ENCODE peak calls at places on chromosomes 2 and 18, in four cellular contexts. N is mammary epithelial cell, L is pancreas, Q is IMR-90. B is an unnamed sample. For H3K4me1, the result is how much of the 10 kb centered on the place peaks cover.

GRCh38 chr2:126895336-126895735 is 3.4 kb upstream of the TEX51 start:
- DNase-seq in L (no peak), Q (no peak), N (no peak), B (no peak)

GRCh38 chr18:23038712-23039111 is 96.6 kb upstream of the CABLES1 start:
- DNase-seq in L (no peak), Q (peak), N (peak), B (no peak)

GRCh38 chr2:20122864-20123263 is 71.4 kb upstream of the LAPTM4A start:
- DNase-seq in L (no peak), Q (no peak), N (no peak), B (peak)

GRCh38 chr2:156748238-156748637 is 312.1 kb downstream of the GPD2 start:
- DNase-seq in N (no peak), Q (no peak), L (no peak), B (no peak)

GRCh38 chr2:216519154-216519762 is 20.6 kb downstream of the RPL37A start:
- DNase-seq in Q (peak), N (peak), L (peak), B (no peak)

GRCh38 chr18:78773303-78773755 is 206.3 kb upstream of the SALL3 start:
- DNase-seq in N (no peak), Q (no peak), L (no peak), B (no peak)

GRCh38 chr18:78021196-78021595 is 771.5 kb downstream of the GALR1 start:
- DNase-seq in Q (no peak), N (no peak), L (no peak), B (no peak)

GRCh38 chr2:38178142-38178541 is 102.2 kb upstream of the CYP1B1 start:
- DNase-seq in N (peak), L (no peak), Q (no peak), B (no peak)

GRCh38 chr2:35714883-35715282 is 640.7 kb upstream of the CRIM1 start:
- DNase-seq in N (no peak), Q (no peak), L (no peak), B (no peak)

GRCh38 chr2:190050001-190050400 is 12.5 kb downstream of the MSTN start:
- DNase-seq in N (no peak), Q (peak), L (no peak), B (no peak)

GRCh38 chr18:59959079-59959478 is 59.3 kb downstream of the PMAIP1 start:
- DNase-seq in N (no peak), L (no peak), Q (peak), B (peak)

GRCh38 chr2:176172007-176172747 is 15.1 kb downstream of the HOXD3 start:
- DNase-seq in L (no peak), N (no peak), Q (no peak), B (no peak)

GRCh38 chr2:6184532-6185302 is 492.5 kb downstream of the SOX11 start:
- DNase-seq in L (no peak), N (no peak), Q (peak), B (no peak)

GRCh38 chr2:100924122-100924519 is 78.0 kb upstream of the RPL31 start:
- DNase-seq in Q (no peak), N (no peak), L (no peak), B (no peak)
- H3K27ac ChIP-seq in Q (peak), N (no peak), L (peak), B (no peak)

GRCh38 chr2:65186872-65187851 is 40.5 kb upstream of the ACTR2 start:
- DNase-seq in Q (peak), N (peak), L (peak), B (peak)
- TF ChIP-seq CTCF in Q (peak), N (peak), L (peak), B (peak)

GRCh38 chr2:221448857-221449390 is 123.2 kb downstream of the EPHA4 start:
- DNase-seq in Q (no peak), N (no peak), L (no peak), B (no peak)

GRCh38 chr2:221449406-221449805 is 122.7 kb downstream of the EPHA4 start:
- DNase-seq in L (no peak), Q (no peak), N (no peak), B (no peak)

GRCh38 chr2:221450280-221450679 is 121.8 kb downstream of the EPHA4 start:
- DNase-seq in Q (no peak), N (no peak), L (no peak), B (no peak)

GRCh38 chr2:221447310-221447709 is 124.8 kb downstream of the EPHA4 start:
- DNase-seq in Q (peak), N (peak), L (no peak), B (peak)

GRCh38 chr2:221448086-221448856 is 123.8 kb downstream of the EPHA4 start:
- DNase-seq in Q (no peak), N (no peak), L (no peak), B (no peak)
- H3K4me1 ChIP-seq in Q (under half), N (under half), L (under half), B (under half)

GRCh38 chr2:231660860-231661259 is 47.5 kb upstream of the PTMA start:
- DNase-seq in N (no peak), L (peak), Q (no peak), B (no peak)
- H3K27ac ChIP-seq in N (no peak), L (peak), Q (no peak), B (no peak)

GRCh38 chr2:117618607-117619006 is 195.9 kb upstream of the DDX18 start:
- DNase-seq in L (no peak), N (no peak), Q (no peak), B (no peak)
- TF ChIP-seq CTCF in L (no peak), N (no peak), Q (no peak), B (no peak)

GRCh38 chr2:227657204-227657845 is 9.3 kb upstream of the SCYGR5 start:
- DNase-seq in L (no peak), N (no peak), Q (peak), B (no peak)
- H3K4me1 ChIP-seq in L (under half), N (under half), Q (under half), B (under half)

GRCh38 chr2:11495844-11496271 is 29.9 kb upstream of the E2F6 start:
- DNase-seq in L (no peak), Q (no peak), N (no peak), B (no peak)
- H3K27ac ChIP-seq in L (no peak), Q (no peak), N (no peak), B (no peak)

GRCh38 chr18:832085-832681 is 20.1 kb upstream of the YES1 start:
- DNase-seq in Q (no peak), N (no peak), L (no peak), B (no peak)
- TF ChIP-seq CTCF in Q (no peak), N (no peak), L (no peak), B (peak)

GRCh38 chr2:120913972-120914838 is 178.5 kb downstream of the GLI2 start:
- DNase-seq in Q (no peak), N (no peak), L (no peak), B (no peak)

GRCh38 chr2:120914839-120915521 is 179.3 kb downstream of the GLI2 start:
- DNase-seq in Q (peak), N (peak), L (peak), B (peak)

GRCh38 chr2:120910069-120910468 is 174.4 kb downstream of the GLI2 start:
- DNase-seq in Q (no peak), N (no peak), L (no peak), B (no peak)

GRCh38 chr2:120910956-120911951 is 175.6 kb downstream of the GLI2 start:
- DNase-seq in Q (peak), N (no peak), L (no peak), B (no peak)

DNA sequence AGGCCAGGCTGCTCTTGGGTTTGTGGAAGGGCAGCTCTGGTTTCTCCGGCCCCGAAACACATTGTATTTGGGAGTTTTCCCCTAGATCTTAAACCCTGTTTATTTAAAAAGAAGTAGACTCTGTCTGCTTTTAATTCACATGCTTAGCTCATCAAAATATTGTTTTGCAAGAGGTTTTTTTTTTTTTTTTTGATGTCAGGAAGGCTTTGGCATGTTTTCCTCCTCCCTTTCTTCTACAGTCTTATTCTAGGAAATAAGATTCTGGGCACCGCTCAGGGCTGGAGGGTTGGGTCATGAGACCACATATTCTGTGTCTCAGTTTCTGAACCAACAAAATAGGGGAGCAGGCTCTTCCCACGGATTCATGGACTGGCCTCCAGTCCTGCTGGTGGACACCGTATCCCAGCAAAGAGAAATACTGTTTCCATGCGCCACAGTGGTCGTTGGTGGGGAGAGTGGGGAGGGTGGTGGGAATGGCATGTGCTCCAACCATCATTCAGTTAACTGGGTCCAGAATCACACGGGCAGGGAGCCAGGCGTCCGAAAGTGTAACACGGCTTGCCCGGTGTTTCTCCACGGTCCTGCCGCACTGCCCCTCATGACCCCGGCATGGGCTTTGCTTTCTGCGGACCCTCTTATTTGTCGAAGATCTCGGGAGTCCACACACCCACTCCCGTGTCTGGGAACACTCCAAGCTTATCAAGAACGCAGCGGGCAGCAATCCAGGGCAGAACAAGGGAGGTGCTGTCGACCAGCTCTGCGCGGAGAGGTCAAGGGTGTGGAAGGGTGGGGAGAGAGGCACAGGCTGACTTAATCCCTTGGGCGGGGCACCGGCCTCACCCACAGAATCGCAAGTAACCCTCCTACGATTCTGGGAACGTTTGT is 176.7 kb downstream of the GLI2 start:
- DNase-seq in N (no peak), L (no peak), Q (peak), B (no peak)
- H3K4me1 ChIP-seq in N (under half), L (under half), Q (half or more), B (under half)

DNA sequence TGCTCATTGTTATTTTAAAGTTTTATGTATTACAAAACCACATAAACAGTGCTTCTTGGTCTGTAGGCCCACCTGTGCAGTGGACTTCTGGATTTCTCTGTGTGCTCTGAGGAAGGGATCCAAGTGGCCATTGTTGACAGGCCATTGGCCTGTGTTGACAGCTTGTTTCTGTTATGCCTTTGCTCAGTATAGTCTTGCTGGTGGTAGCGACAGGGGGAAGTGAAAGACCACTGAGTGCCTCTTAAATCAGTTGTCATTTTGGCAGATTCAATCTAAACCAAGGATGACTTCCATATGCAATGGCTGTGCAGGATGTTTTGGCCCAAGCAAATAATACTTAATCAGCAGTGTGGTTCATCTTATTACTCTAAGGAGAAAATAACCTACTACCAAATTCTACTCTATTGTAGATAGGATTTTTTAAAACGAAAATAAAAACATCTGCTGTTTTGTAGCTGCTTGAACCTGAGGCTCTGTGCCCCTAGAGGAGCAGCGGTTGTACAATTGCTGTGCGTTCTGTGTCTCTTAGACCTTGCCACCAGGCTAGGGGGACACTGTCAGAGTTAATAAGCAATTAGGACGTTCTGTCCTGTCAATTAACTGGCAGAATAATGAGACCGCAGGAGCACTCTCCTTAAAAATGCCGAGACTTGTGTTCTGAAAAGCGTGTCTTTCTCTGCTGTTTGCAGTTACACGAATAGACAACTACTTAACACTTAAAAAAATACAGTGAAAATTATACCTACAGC is 108.2 kb downstream of the RHBDD1 start:
- DNase-seq in Q (no peak), L (no peak), N (no peak), B (no peak)
- H3K27ac ChIP-seq in Q (no peak), L (no peak), N (no peak), B (no peak)

B was measured in foreskin keratinocyte.